ENCODE peak calls at places on chromosomes 5 and 9, in four cellular contexts. N is CD8-positive, alpha-beta T cell; P is cardiac muscle cell; J is AG09309. C is an unnamed sample.
A peak's percentile ranks its signal among the peaks of the same experiment; 100 is the strongest.

GRCh38 chr9:137318976-137319375 is 16.9 kb upstream of the NRARP start:
- DNase-seq in J (no peak), N (no peak), P (peak; percentile 25), C (peak; percentile 61)

GRCh38 chr9:89178162-89179120 is at the start of gene SHC3:
- DNase-seq in N (no peak), P (peak; percentile 13), J (no peak), C (no peak)

GRCh38 chr9:3908731-3909130 is 382.9 kb upstream of the RFX3 start:
- DNase-seq in N (no peak), P (no peak), J (no peak), C (no peak)

GRCh38 chr9:81599837-81600236 is 89.5 kb downstream of the TLE1 start:
- DNase-seq in N (no peak), J (no peak), P (no peak), C (no peak)

GRCh38 chr5:50325237-50325832 is 115.8 kb downstream of the EMB start:
- DNase-seq in P (peak; percentile 2), N (no peak), J (no peak), C (no peak)

GRCh38 chr9:71646131-71646530 is 122.2 kb downstream of the CEMIP2 start:
- DNase-seq in J (no peak), P (no peak), N (no peak), C (no peak)

GRCh38 chr5:132219981-132220380 is 7.7 kb downstream of the P4HA2 start:
- DNase-seq in J (no peak), P (no peak), N (no peak), C (no peak)

GRCh38 chr5:60883229-60883628 is 39.2 kb upstream of the ELOVL7 start:
- DNase-seq in J (no peak), P (no peak), N (no peak), C (no peak)

GRCh38 chr5:142087920-142088679 is 20.5 kb upstream of the NDFIP1 start:
- DNase-seq in N (no peak), J (no peak), P (no peak), C (no peak)

GRCh38 chr9:2060425-2060824 is 45.3 kb downstream of the SMARCA2 start:
- DNase-seq in J (no peak), N (no peak), P (no peak), C (no peak)

GRCh38 chr9:131704195-131704983 is 35.5 kb downstream of the RAPGEF1 start:
- DNase-seq in J (no peak), P (no peak), N (no peak), C (no peak)

GRCh38 chr5:126516133-126516532 is 78.9 kb downstream of the ALDH7A1 start:
- DNase-seq in J (no peak), N (no peak), P (peak; percentile 15), C (no peak)

GRCh38 chr9:18980124-18980660 is 52.8 kb downstream of the SAXO1 start:
- DNase-seq in J (no peak), P (no peak), N (no peak), C (no peak)

GRCh38 chr5:173917788-173918786 is 29.9 kb downstream of the CPEB4 start:
- DNase-seq in P (peak; percentile 76), J (peak; percentile 68), N (peak; percentile 18), C (peak; percentile 79)

GRCh38 chr9:18235181-18235908 is 238.6 kb upstream of the ADAMTSL1 start:
- DNase-seq in J (no peak), P (no peak), N (no peak), C (no peak)

GRCh38 chr5:132422720-132423442 is 53.4 kb downstream of the SLC22A5 start:
- DNase-seq in N (no peak), J (no peak), P (peak; percentile 55), C (no peak)

GRCh38 chr5:74631088-74631960 is 9.2 kb downstream of the ENC1 start:
- DNase-seq in P (peak; percentile 47), J (no peak), N (no peak), C (no peak)

GRCh38 chr5:115977988-115978387 is 15.7 kb downstream of the LVRN start:
- DNase-seq in P (no peak), J (peak; percentile 61), N (no peak), C (no peak)

DNA sequence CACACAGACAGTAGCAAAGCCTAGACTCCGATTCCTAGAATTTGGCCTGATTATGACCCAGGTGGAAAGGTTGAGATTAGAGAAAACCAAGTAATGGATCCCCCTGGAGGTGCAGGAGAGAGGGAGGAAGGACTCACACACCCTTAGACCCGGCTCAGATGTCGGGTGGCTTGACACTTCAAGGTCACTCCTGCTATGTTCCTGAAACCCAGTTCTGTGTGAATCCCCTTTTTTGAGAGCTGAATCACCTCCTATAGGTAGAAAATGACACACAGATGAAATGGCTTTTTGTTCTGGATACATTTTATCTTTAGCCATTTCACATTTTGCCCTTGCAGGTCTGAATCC is 192.8 kb downstream of the ARRDC3 start:
- DNase-seq in N (no peak), J (no peak), P (no peak), C (no peak)
- TF ChIP-seq CTCF in N (no peak), J (no peak), P (no peak), C (no peak)

DNA sequence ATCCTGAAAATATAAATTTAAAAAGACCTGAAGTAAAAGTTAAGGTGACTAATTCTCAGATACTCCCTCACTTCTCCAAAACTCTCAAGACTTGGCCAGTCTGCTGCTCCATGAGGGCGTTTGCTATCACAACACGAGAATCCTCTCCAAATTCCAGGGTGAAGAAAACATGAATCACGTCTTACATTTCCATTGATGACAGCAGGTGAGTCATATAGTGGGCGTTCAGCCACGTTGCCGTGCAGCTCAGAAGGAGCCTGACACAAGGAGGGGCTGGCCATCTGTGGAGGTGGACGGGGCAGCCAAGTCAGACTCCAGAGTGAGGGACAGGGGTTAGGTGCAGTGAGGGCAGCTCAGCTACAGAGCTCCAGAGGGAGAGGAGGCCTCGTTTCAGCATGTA is 555.1 kb upstream of the ADAMTS16 start:
- DNase-seq in P (no peak), J (no peak), N (no peak), C (no peak)
- TF ChIP-seq CTCF in P (no peak), J (no peak), N (no peak), C (no peak)

DNA sequence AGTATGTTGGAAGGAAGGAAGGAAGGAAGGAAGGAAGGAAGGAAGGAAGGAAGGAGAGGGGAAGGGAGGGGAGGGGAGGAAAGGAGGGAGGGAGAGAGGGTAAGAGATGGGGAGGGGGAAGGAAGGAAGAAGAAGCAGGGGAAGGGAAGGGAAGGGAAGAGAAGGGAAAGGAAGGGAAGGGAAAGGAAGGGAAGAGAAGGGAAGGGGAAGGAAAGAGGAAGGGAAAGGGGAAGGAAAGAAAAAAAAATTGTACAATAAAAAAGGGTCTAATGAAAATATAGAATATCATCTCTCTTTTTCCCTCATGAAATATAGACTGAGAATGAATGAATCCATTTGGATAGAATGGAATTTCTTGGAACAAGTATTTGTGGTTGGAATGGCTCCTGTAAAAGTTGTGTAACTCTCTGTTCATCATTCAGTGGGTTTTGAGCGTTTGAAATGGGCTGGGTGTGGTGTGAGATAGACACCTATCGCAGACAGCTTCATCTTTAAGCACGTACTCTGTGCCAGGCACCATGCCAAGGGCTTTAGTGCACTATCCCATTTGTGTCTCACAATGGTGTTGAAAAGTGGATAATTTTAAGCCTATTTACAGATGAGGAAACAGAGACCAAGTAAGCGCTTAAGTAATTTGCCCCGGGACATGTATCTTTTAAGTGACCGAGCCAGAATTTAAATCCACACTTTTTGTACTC is 11.6 kb upstream of the PAPPA start:
- DNase-seq in P (no peak), J (no peak), N (no peak), C (no peak)
- TF ChIP-seq CTCF in P (no peak), J (no peak), N (no peak), C (no peak)

GRCh38 chr9:32968101-32969011 is 33.1 kb downstream of the APTX start:
- DNase-seq in N (peak; percentile 8), J (no peak), P (peak; percentile 65), C (no peak)
- TF ChIP-seq CTCF in N (peak; percentile 84), J (peak; percentile 72), P (peak; percentile 76), C (peak; percentile 56)

GRCh38 chr5:88683506-88684135 is 199.4 kb downstream of the MEF2C start:
- DNase-seq in P (no peak), N (no peak), J (no peak), C (no peak)
- TF ChIP-seq CTCF in P (no peak), N (no peak), J (peak; percentile 9), C (no peak)

GRCh38 chr5:16461782-16462181 is 3.8 kb downstream of the ZNF622 start:
- DNase-seq in J (peak; percentile 80), P (no peak), N (no peak), C (no peak)

GRCh38 chr5:16465544-16466432 is at the start of gene ZNF622:
- DNase-seq in P (peak; percentile 95), J (peak; percentile 60), N (peak; percentile 75), C (peak; percentile 93)

GRCh38 chr5:16467363-16468219 is 2.0 kb upstream of the ZNF622 start:
- DNase-seq in J (no peak), P (peak; percentile 58), N (no peak), C (no peak)

GRCh38 chr5:16461026-16461425 is 4.6 kb downstream of the ZNF622 start:
- DNase-seq in J (no peak), P (no peak), N (no peak), C (no peak)

GRCh38 chr5:16464664-16465543 is 696 bp downstream of the ZNF622 start:
- DNase-seq in N (peak; percentile 3), J (no peak), P (no peak), C (no peak)
- TF ChIP-seq CTCF in N (no peak), J (peak; percentile 5), P (no peak), C (no peak)

GRCh38 chr9:37753489-37754190 is at the start of gene TRMT10B:
- DNase-seq in J (no peak), N (peak; percentile 32), P (peak; percentile 74), C (peak; percentile 75)
- TF ChIP-seq CTCF in J (no peak), N (no peak), P (peak; percentile 13), C (peak; percentile 20)

GRCh38 chr5:63959177-63959982 is 2.9 kb downstream of the HTR1A start:
- DNase-seq in J (no peak), N (no peak), P (peak; percentile 90), C (no peak)
- TF ChIP-seq CTCF in J (no peak), N (no peak), P (peak; percentile 3), C (no peak)

DNA sequence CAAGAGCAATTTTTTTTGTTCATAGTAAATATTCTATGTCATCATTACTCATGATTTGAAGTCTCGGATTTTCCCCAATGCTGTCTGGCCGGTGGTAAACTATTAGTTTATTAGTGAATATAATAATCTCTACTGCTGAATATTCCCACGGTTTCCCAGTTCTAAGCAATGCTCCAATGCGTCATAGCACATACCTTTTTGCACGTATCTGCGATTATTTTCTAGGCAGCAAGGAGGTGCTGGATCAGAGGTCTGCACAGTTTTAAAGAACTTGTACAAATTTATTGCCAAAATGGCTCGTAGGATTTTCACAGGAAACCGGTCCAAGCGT is 43.9 kb upstream of the TCF7 start:
- DNase-seq in P (no peak), N (no peak), J (no peak), C (no peak)
- TF ChIP-seq CTCF in P (peak; percentile 11), N (no peak), J (no peak), C (no peak)